ENCODE peak calls at places on chromosome 18, in eight cellular contexts. Y is hepatocyte, Z is GM12878, V is body of pancreas, G is HCT116, N is heart right ventricle, E is fibroblast of lung, R is left ventricle myocardium inferior. S is an unnamed sample. For H3K4me1, the result is how much of the 10 kb centered on the place peaks cover.

GRCh38 chr18:56451188-56451587 is 187.2 kb downstream of the TXNL1 start:
- DNase-seq in Y (no peak), Z (no peak), V (no peak), G (no peak), N (no peak), E (no peak), R (no peak), S (no peak)

GRCh38 chr18:3100498-3101132 is 87.7 kb upstream of the LPIN2 start:
- DNase-seq in Y (no peak), Z (no peak), V (no peak), G (no peak), N (no peak), E (no peak), R (no peak), S (no peak)

GRCh38 chr18:61503688-61504087 is 170.5 kb downstream of the CDH20 start:
- DNase-seq in Y (no peak), Z (no peak), V (no peak), G (no peak), N (no peak), E (peak), R (no peak), S (no peak)

GRCh38 chr18:46485675-46486200 is 171.3 kb downstream of the LOXHD1 start:
- DNase-seq in Y (no peak), Z (no peak), V (no peak), G (no peak), N (no peak), E (no peak), R (no peak), S (no peak)

GRCh38 chr18:35500113-35500512 is 2.4 kb upstream of the INO80C start:
- DNase-seq in Y (no peak), Z (no peak), V (no peak), G (no peak), N (no peak), E (no peak), R (no peak), S (no peak)

GRCh38 chr18:44682871-44683221 is 2.2 kb downstream of the SETBP1 start:
- DNase-seq in Y (peak), Z (no peak), V (peak), G (no peak), N (no peak), E (peak), R (no peak), S (no peak)

GRCh38 chr18:58694720-58695468 is 23.6 kb downstream of the MALT1 start:
- DNase-seq in Y (no peak), Z (no peak), V (no peak), G (no peak), N (no peak), E (no peak), R (no peak), S (no peak)

GRCh38 chr18:14784133-14784532 is 36.2 kb downstream of the ANKRD30B start:
- DNase-seq in Y (no peak), Z (no peak), V (no peak), G (no peak), N (no peak), E (no peak), R (no peak), S (no peak)

GRCh38 chr18:39958876-39959275 is 1996.2 kb upstream of the PIK3C3 start:
- DNase-seq in Y (no peak), Z (no peak), V (no peak), G (no peak), N (no peak), E (no peak), R (no peak), S (no peak)

GRCh38 chr18:23912356-23912755 is 102.2 kb upstream of the TTC39C start:
- DNase-seq in Y (no peak), Z (no peak), V (no peak), G (no peak), N (no peak), E (no peak), R (no peak), S (no peak)

GRCh38 chr18:8493141-8493540 is 116.1 kb upstream of the RAB12 start:
- DNase-seq in Y (no peak), Z (no peak), V (no peak), G (no peak), N (no peak), E (no peak), R (no peak), S (no peak)

GRCh38 chr18:5772271-5772670 is 123.1 kb downstream of the TMEM200C start:
- DNase-seq in Y (peak), Z (no peak), V (no peak), G (no peak), N (no peak), E (peak), R (no peak), S (peak)

GRCh38 chr18:13379930-13380665 is 161.5 kb downstream of the LDLRAD4 start:
- DNase-seq in Y (no peak), Z (no peak), V (no peak), G (no peak), N (no peak), E (no peak), R (no peak), S (no peak)

GRCh38 chr18:50272593-50272992 is 6.3 kb upstream of the CFAP53 start:
- DNase-seq in Y (no peak), Z (no peak), V (no peak), G (no peak), N (no peak), E (no peak), R (no peak), S (no peak)

GRCh38 chr18:57352271-57352701 is at the start of gene ST8SIA3:
- DNase-seq in Y (no peak), Z (no peak), V (no peak), G (no peak), N (no peak), E (no peak), R (no peak), S (no peak)

GRCh38 chr18:5963267-5963666 is 67.9 kb upstream of the TMEM200C start:
- DNase-seq in Y (no peak), Z (no peak), V (no peak), G (no peak), N (no peak), E (no peak), R (no peak), S (no peak)

GRCh38 chr18:56285387-56286055 is 352.9 kb downstream of the TXNL1 start:
- DNase-seq in Y (no peak), Z (no peak), V (no peak), G (no peak), N (no peak), E (no peak), R (no peak), S (no peak)

GRCh38 chr18:10015941-10016819 is 102.4 kb downstream of the VAPA start:
- DNase-seq in Y (peak), Z (no peak), V (no peak), G (no peak), N (peak), E (peak), R (no peak), S (peak)

GRCh38 chr18:23994361-23994902 is 20.1 kb upstream of the TTC39C start:
- DNase-seq in Y (peak), Z (no peak), V (peak), G (peak), N (no peak), E (peak), R (no peak), S (peak)

GRCh38 chr18:8969639-8970378 is 132.7 kb upstream of the NDUFV2 start:
- DNase-seq in Y (no peak), Z (no peak), V (no peak), G (no peak), N (no peak), E (no peak), R (no peak), S (no peak)

GRCh38 chr18:8962906-8963635 is 139.4 kb upstream of the NDUFV2 start:
- DNase-seq in Y (no peak), Z (no peak), V (no peak), G (no peak), N (no peak), E (no peak), R (no peak), S (no peak)

GRCh38 chr18:32056613-32057358 is 34.9 kb upstream of the RNF138 start:
- DNase-seq in Y (no peak), Z (no peak), V (no peak), G (no peak), N (no peak), E (no peak), R (no peak), S (no peak)

GRCh38 chr18:36187826-36188721 is 777 bp downstream of the MOCOS start:
- DNase-seq in Y (peak), Z (no peak), V (peak), G (peak), N (no peak), E (peak), R (peak), S (peak)

GRCh38 chr18:47036298-47036874 is 965 bp upstream of the ELOA2 start:
- DNase-seq in Y (peak), Z (no peak), V (peak), G (peak), N (peak), E (peak), R (no peak), S (peak)

GRCh38 chr18:50218432-50219197 is 23.7 kb upstream of the MYO5B start:
- DNase-seq in Y (peak), Z (peak), V (peak), G (peak), N (no peak), E (no peak), R (no peak), S (peak)

GRCh38 chr18:34772887-34773286 is 62.8 kb downstream of the DTNA start:
- DNase-seq in Y (no peak), Z (no peak), V (no peak), G (no peak), N (no peak), E (peak), R (no peak), S (no peak)

GRCh38 chr18:55318864-55319516 is 269.0 kb downstream of the TCF4 start:
- DNase-seq in Y (no peak), Z (no peak), V (no peak), G (no peak), N (no peak), E (peak), R (no peak), S (peak)

GRCh38 chr18:42508683-42509347 is 553.8 kb downstream of the PIK3C3 start:
- DNase-seq in Y (no peak), Z (no peak), V (no peak), G (no peak), N (no peak), E (no peak), R (no peak), S (no peak)

GRCh38 chr18:39389800-39390379 is 1824.3 kb upstream of the CELF4 start:
- DNase-seq in Y (no peak), Z (no peak), V (no peak), G (no peak), N (no peak), E (peak), R (no peak), S (peak)

GRCh38 chr18:23453657-23454011 is 547 bp downstream of the RIOK3 start:
- DNase-seq in Y (peak), Z (no peak), V (peak), G (no peak), N (no peak), E (peak), R (no peak), S (no peak)

GRCh38 chr18:54254265-54254758 is 15.0 kb upstream of the POLI start:
- DNase-seq in Y (peak), Z (no peak), V (peak), G (peak), N (no peak), E (peak), R (no peak), S (peak)

GRCh38 chr18:66867653-66868052 is 263.8 kb upstream of the CDH19 start:
- DNase-seq in Y (no peak), Z (no peak), V (no peak), G (no peak), N (no peak), E (no peak), R (no peak), S (no peak)

GRCh38 chr18:38470421-38470820 is 904.8 kb upstream of the CELF4 start:
- DNase-seq in Y (no peak), Z (no peak), V (no peak), G (no peak), N (no peak), E (no peak), R (no peak), S (no peak)

GRCh38 chr18:42559292-42559691 is 556.2 kb downstream of the RIT2 start:
- DNase-seq in Y (no peak), Z (no peak), V (no peak), G (no peak), N (no peak), E (no peak), R (no peak), S (peak)

GRCh38 chr18:58793361-58793760 is 71.3 kb upstream of the ZNF532 start:
- DNase-seq in Y (no peak), Z (no peak), V (no peak), G (no peak), N (no peak), E (peak), R (no peak), S (peak)

GRCh38 chr18:76619342-76620315 is 124.6 kb upstream of the ZNF516 start:
- DNase-seq in Y (peak), Z (no peak), V (peak), G (no peak), N (peak), E (peak), R (peak), S (peak)

GRCh38 chr18:59696311-59697235 is 650 bp downstream of the CCBE1 start:
- DNase-seq in Y (peak), Z (no peak), V (no peak), G (no peak), N (no peak), E (peak), R (peak), S (peak)

DNA sequence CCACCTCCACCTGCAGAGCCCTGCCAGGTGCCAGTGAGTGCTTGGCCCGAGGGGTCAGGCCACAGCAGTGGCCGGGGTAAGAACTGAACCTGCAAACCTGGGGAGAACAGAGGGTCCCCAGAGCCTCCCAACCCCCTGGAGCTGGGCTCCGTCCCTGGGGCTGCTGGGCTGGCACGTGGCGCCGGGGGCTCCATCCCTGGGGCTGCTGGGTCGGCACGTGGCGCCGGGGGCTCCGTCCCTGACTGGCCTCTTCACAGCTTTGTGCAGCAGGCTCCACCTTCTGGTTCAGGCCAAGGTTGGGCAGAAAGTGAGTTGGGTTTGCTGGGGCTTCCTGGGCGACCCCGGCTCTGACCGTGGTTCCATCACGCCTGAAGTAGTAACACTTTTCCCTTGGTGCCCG is 12.2 kb downstream of the RBFA start:
- DNase-seq in Y (no peak), Z (no peak), V (no peak), G (no peak), N (no peak), E (no peak), R (no peak), S (no peak)
- H3K4me3 ChIP-seq in Y (no peak), Z (no peak), V (no peak), G (no peak), N (no peak), E (no peak), R (no peak), S (no peak)

GRCh38 chr18:26135563-26135962 is 1.9 kb downstream of the PSMA8 start:
- DNase-seq in Y (no peak), Z (no peak), V (no peak), G (no peak), N (no peak), E (no peak), R (no peak), S (no peak)
- H3K4me1 ChIP-seq in Y (under half), Z (under half), V (under half), G (under half), N (under half), E (under half), R (under half), S (under half)

GRCh38 chr18:63590368-63590767 is 3.2 kb downstream of the SERPINB13 start:
- DNase-seq in Y (no peak), Z (no peak), V (no peak), G (no peak), N (no peak), E (no peak), R (no peak), S (no peak)
- TF ChIP-seq CTCF in Y (no peak), Z (no peak), V (no peak), G (no peak), N (no peak), E (no peak), R (no peak), S (no peak)

DNA sequence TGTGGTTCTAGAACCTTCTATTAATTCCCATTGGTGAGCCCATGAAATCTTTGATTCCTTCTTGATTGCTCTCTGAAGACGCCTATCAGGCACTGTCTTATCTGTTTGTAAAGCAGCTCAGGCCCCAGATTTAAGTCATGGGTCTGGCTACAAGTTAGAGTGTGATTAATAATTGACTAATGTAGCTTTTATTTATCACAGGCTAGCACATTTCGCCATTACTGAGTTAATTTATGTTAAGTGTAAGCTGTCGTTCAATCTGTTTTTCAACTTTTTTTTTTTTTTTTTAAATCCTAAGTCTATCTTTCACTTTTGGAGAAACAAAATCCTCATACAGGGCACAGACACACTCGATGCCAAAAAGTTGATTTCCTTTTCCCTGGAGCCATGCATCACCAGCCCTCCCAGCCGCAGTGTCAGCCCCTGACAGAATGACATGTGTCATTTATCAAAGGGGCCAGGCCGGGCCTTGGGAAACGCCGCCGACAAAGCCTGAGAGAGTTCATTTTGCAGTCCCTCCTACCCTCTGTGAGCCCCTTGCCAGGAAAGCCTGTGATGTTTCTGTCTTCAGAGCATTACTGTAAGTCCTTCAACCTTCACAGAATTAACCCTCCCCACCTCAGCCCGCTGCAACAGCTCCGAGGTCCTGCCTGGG is 15.8 kb downstream of the TSHZ1 start:
- DNase-seq in Y (peak), Z (no peak), V (no peak), G (no peak), N (no peak), E (peak), R (no peak), S (peak)
- H3K4me3 ChIP-seq in Y (no peak), Z (no peak), V (no peak), G (no peak), N (peak), E (peak), R (peak), S (no peak)

GRCh38 chr18:37403100-37403781 is 162.4 kb downstream of the CELF4 start:
- DNase-seq in Y (peak), Z (no peak), V (peak), G (no peak), N (peak), E (peak), R (peak), S (peak)

GRCh38 chr18:37403788-37404187 is 161.8 kb downstream of the CELF4 start:
- DNase-seq in Y (no peak), Z (no peak), V (no peak), G (no peak), N (no peak), E (no peak), R (no peak), S (no peak)

GRCh38 chr18:37398248-37398920 is 167.2 kb downstream of the CELF4 start:
- DNase-seq in Y (no peak), Z (no peak), V (no peak), G (no peak), N (no peak), E (no peak), R (no peak), S (no peak)

GRCh38 chr18:37402735-37403099 is 162.9 kb downstream of the CELF4 start:
- DNase-seq in Y (no peak), Z (no peak), V (no peak), G (no peak), N (no peak), E (no peak), R (no peak), S (no peak)

DNA sequence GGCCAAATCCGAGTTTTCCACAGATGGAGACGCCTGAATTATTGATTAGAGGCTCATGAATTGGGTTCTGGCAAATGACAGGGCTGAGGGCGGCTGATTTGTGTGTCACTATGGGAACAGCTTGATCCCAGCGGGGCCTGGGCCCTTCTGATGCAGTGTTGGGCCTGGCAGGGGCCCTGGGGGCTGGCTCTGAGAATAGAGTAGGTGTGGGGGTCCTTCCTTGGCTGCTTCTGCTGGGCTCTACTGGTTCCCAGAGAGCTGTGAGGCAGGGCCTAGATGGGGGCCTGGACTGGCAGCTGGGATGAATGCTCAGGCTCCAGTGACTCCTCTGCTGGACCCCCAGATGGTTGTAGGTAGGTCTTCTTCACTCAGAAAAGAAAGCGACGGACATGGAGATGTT is 164.8 kb downstream of the CELF4 start:
- DNase-seq in Y (no peak), Z (no peak), V (no peak), G (no peak), N (no peak), E (no peak), R (no peak), S (no peak)
- H3K4me1 ChIP-seq in Y (under half), Z (under half), V (under half), G (under half), N (under half), E (under half), R (under half), S (under half)

GRCh38 chr18:12278153-12278764 is 24.1 kb downstream of the CIDEA start:
- DNase-seq in Y (no peak), Z (no peak), V (no peak), G (no peak), N (no peak), E (peak), R (no peak), S (peak)
- TF ChIP-seq CTCF in Y (no peak), Z (peak), V (no peak), G (peak), N (no peak), E (peak), R (no peak), S (peak)

DNA sequence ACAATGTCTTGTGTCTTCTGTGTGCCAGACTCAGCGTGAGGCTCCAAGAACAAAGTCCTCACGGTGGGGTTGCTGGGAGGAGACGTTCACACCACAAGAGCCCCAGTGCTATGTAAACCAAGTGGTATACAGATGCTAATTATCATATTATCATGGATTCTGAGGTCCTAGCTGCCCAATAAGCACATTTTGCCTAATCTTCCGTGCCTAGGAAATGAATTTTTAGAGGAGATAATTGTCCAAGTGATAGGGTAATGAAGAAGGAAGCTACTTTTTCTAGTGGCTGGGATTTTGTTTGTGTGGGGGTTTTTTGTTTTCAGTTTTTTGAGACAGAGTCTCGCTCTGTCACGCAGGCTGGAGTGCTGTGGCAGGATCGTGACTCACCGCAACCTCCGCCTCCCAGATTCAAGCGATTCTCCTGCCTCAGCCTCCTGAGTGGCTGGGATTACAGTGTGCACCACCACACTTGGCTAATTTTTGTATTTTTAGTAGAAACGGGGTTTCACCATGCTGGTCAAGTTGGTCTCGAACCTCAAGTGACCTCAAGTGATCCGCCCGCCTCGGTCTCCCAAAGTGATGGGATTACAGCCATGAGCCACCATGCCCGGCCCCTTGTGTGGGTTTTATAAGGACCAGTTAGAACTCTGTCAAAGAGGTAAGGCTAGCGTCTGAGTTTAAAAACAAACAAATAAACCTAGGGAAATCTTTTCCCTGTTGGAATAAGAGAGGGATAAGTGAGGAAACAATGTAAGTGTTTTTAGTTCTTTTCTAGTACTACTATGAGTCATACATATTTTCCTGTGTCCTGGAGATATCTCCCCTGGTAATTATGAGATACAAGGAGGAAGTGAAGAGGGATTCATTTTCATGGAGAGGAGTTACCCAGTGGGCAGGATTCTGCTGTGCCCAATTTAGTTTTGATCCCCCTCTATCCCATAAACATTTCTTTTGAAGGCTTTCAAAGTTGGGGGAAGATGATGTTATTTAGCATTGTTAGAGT is 9.5 kb upstream of the SMAD7 start:
- DNase-seq in Y (peak), Z (no peak), V (no peak), G (no peak), N (no peak), E (peak), R (no peak), S (no peak)
- H3K4me3 ChIP-seq in Y (no peak), Z (no peak), V (no peak), G (peak), N (no peak), E (no peak), R (no peak), S (no peak)